ENCODE peak calls at places on chromosomes 5 and 9, in seven cellular contexts. Q is fibroblast of the aortic adventitia; B is Ammon's horn; G is NCI-H2107; W is NCI-H1417; A is central memory CD4-positive, alpha-beta T cell; F is mucosa of descending colon. C is an unnamed sample.

GRCh38 chr5:157177935-157178334 is 2.7 kb upstream of the ITK start:
- DNase-seq in Q (no peak), B (no peak), G (no peak), W (no peak), A (no peak), F (no peak), C (no peak)

GRCh38 chr5:99104538-99105132 is 175.8 kb upstream of the CHD1 start:
- DNase-seq in Q (peak), B (peak), G (peak), W (no peak), A (peak), F (no peak), C (peak)

GRCh38 chr5:56202483-56202882 is 30.6 kb downstream of the ANKRD55 start:
- DNase-seq in Q (peak), B (no peak), G (no peak), W (no peak), A (no peak), F (no peak), C (peak)

GRCh38 chr5:91224969-91225368 is 158.1 kb downstream of the ARRDC3 start:
- DNase-seq in Q (no peak), B (no peak), G (no peak), W (no peak), A (no peak), F (no peak), C (no peak)

GRCh38 chr5:39411051-39411450 is 13.7 kb downstream of the DAB2 start:
- DNase-seq in Q (peak), B (no peak), G (no peak), W (no peak), A (no peak), F (no peak), C (peak)

GRCh38 chr5:151063136-151063544 is 17.7 kb downstream of the TNIP1 start:
- DNase-seq in Q (peak), B (no peak), G (no peak), W (no peak), A (no peak), F (no peak), C (peak)

GRCh38 chr5:1204693-1205242 is 3.4 kb downstream of the SLC6A19 start:
- DNase-seq in Q (peak), B (peak), G (peak), W (peak), A (no peak), F (peak), C (peak)

GRCh38 chr9:4547016-4547415 is 56.7 kb downstream of the SLC1A1 start:
- DNase-seq in Q (peak), B (no peak), G (no peak), W (no peak), A (no peak), F (no peak), C (peak)

GRCh38 chr5:109191153-109191558 is 218.6 kb downstream of the PJA2 start:
- DNase-seq in Q (peak), B (no peak), G (no peak), W (no peak), A (no peak), F (no peak), C (peak)

GRCh38 chr9:84170521-84171141 is 169.9 kb downstream of the SLC28A3 start:
- DNase-seq in Q (peak), B (peak), G (peak), W (no peak), A (no peak), F (peak), C (peak)

GRCh38 chr9:5872496-5872895 is 18.2 kb upstream of the MLANA start:
- DNase-seq in Q (peak), B (no peak), G (no peak), W (no peak), A (no peak), F (no peak), C (peak)

GRCh38 chr5:175797521-175798038 is 73.8 kb upstream of the CPLX2 start:
- DNase-seq in Q (no peak), B (no peak), G (peak), W (peak), A (no peak), F (no peak), C (no peak)

GRCh38 chr9:126532951-126533910 is 80.5 kb upstream of the LMX1B start:
- DNase-seq in Q (no peak), B (no peak), G (no peak), W (no peak), A (no peak), F (no peak), C (no peak)

GRCh38 chr5:67674256-67674655 is 477.7 kb upstream of the CD180 start:
- DNase-seq in Q (no peak), B (no peak), G (no peak), W (no peak), A (no peak), F (no peak), C (no peak)

GRCh38 chr5:78920604-78921003 is 64.5 kb downstream of the ARSB start:
- DNase-seq in Q (peak), B (peak), G (no peak), W (no peak), A (no peak), F (no peak), C (peak)

GRCh38 chr5:132378580-132378979 is 9.1 kb downstream of the SLC22A5 start:
- DNase-seq in Q (no peak), B (no peak), G (no peak), W (no peak), A (no peak), F (no peak), C (peak)

GRCh38 chr5:37417347-37417746 is 38.2 kb downstream of the WDR70 start:
- DNase-seq in Q (no peak), B (no peak), G (no peak), W (no peak), A (no peak), F (no peak), C (no peak)

GRCh38 chr9:86707932-86708510 is 239.3 kb downstream of the GAS1 start:
- DNase-seq in Q (no peak), B (no peak), G (no peak), W (no peak), A (no peak), F (no peak), C (no peak)

GRCh38 chr5:142716963-142717362 is 31.1 kb upstream of the FGF1 start:
- DNase-seq in Q (peak), B (peak), G (no peak), W (no peak), A (no peak), F (no peak), C (peak)

GRCh38 chr9:1978941-1979340 is 36.2 kb upstream of the SMARCA2 start:
- DNase-seq in Q (peak), B (no peak), G (no peak), W (no peak), A (no peak), F (no peak), C (peak)

GRCh38 chr5:154368041-154368800 is 77.6 kb upstream of the SAP30L start:
- DNase-seq in Q (peak), B (no peak), G (no peak), W (no peak), A (no peak), F (no peak), C (peak)

GRCh38 chr5:132269635-132270344 is 12.3 kb downstream of the PDLIM4 start:
- DNase-seq in Q (no peak), B (no peak), G (no peak), W (no peak), A (no peak), F (no peak), C (peak)

GRCh38 chr5:87752362-87752761 is 339.6 kb upstream of the CCNH start:
- DNase-seq in Q (peak), B (no peak), G (no peak), W (no peak), A (no peak), F (no peak), C (no peak)

GRCh38 chr9:86644315-86645034 is 290.3 kb upstream of the TUT7 start:
- DNase-seq in Q (no peak), B (no peak), G (no peak), W (no peak), A (no peak), F (no peak), C (no peak)

GRCh38 chr9:5843450-5844249 is 10.7 kb upstream of the ERMP1 start:
- DNase-seq in Q (peak), B (no peak), G (no peak), W (peak), A (no peak), F (no peak), C (peak)

GRCh38 chr9:70079364-70080103 is 35.9 kb downstream of the MAMDC2 start:
- DNase-seq in Q (peak), B (no peak), G (no peak), W (peak), A (no peak), F (no peak), C (peak)